ENCODE peak calls at places on chromosomes 5 and 9, in five cellular contexts. One of them, this sample, is unnamed.

GRCh38 chr5:131973089-131973712 is 27.7 kb upstream of the MEIKIN start:
- DNase-seq in HCT116: no peak
- DNase-seq in stomach: no peak
- DNase-seq in spleen: peak
- DNase-seq in endothelial cell of umbilical vein: no peak
- DNase-seq in this sample: no peak

GRCh38 chr9:20684865-20685696 is 1.0 kb downstream of the FOCAD start:
- DNase-seq in HCT116: no peak
- DNase-seq in endothelial cell of umbilical vein: peak
- DNase-seq in spleen: no peak
- DNase-seq in stomach: no peak
- DNase-seq in this sample: no peak

GRCh38 chr9:123883634-123884033 is 46.3 kb downstream of the DENND1A start:
- DNase-seq in HCT116: no peak
- DNase-seq in spleen: no peak
- DNase-seq in stomach: no peak
- DNase-seq in endothelial cell of umbilical vein: no peak
- DNase-seq in this sample: no peak

GRCh38 chr5:151902215-151902614 is 22.4 kb downstream of the GLRA1 start:
- DNase-seq in spleen: no peak
- DNase-seq in stomach: no peak
- DNase-seq in HCT116: no peak
- DNase-seq in endothelial cell of umbilical vein: no peak
- DNase-seq in this sample: no peak

GRCh38 chr9:34982352-34982751 is 7.2 kb upstream of the DNAJB5 start:
- DNase-seq in endothelial cell of umbilical vein: no peak
- DNase-seq in stomach: no peak
- DNase-seq in HCT116: no peak
- DNase-seq in spleen: peak
- DNase-seq in this sample: no peak

GRCh38 chr9:110942522-110942921 is 95.7 kb downstream of the LPAR1 start:
- DNase-seq in stomach: no peak
- DNase-seq in HCT116: no peak
- DNase-seq in spleen: no peak
- DNase-seq in endothelial cell of umbilical vein: no peak
- DNase-seq in this sample: no peak

GRCh38 chr9:129708799-129709198 is 43.4 kb downstream of the PRRX2 start:
- DNase-seq in HCT116: no peak
- DNase-seq in endothelial cell of umbilical vein: no peak
- DNase-seq in stomach: no peak
- DNase-seq in spleen: no peak
- DNase-seq in this sample: no peak

GRCh38 chr5:172705576-172706084 is 64.6 kb downstream of the NEURL1B start:
- DNase-seq in endothelial cell of umbilical vein: no peak
- DNase-seq in spleen: peak
- DNase-seq in stomach: no peak
- DNase-seq in HCT116: no peak
- DNase-seq in this sample: no peak

GRCh38 chr5:147887026-147887627 is 8.6 kb downstream of the SCGB3A2 start:
- DNase-seq in spleen: no peak
- DNase-seq in HCT116: peak
- DNase-seq in stomach: no peak
- DNase-seq in endothelial cell of umbilical vein: peak
- DNase-seq in this sample: peak

GRCh38 chr5:117568622-117569021 is 994.0 kb upstream of the SEMA6A start:
- DNase-seq in endothelial cell of umbilical vein: no peak
- DNase-seq in spleen: no peak
- DNase-seq in HCT116: no peak
- DNase-seq in stomach: no peak
- DNase-seq in this sample: no peak

GRCh38 chr9:137881591-137882505 is 4.3 kb downstream of the CACNA1B start:
- DNase-seq in spleen: no peak
- DNase-seq in HCT116: no peak
- DNase-seq in endothelial cell of umbilical vein: no peak
- DNase-seq in stomach: no peak
- DNase-seq in this sample: no peak

GRCh38 chr9:95025213-95026170 is 292.0 kb downstream of the FANCC start:
- DNase-seq in HCT116: no peak
- DNase-seq in stomach: peak
- DNase-seq in endothelial cell of umbilical vein: peak
- DNase-seq in spleen: no peak
- DNase-seq in this sample: no peak

GRCh38 chr5:172770374-172770674 is 671 bp downstream of the DUSP1 start:
- DNase-seq in spleen: peak
- DNase-seq in stomach: no peak
- DNase-seq in endothelial cell of umbilical vein: no peak
- DNase-seq in HCT116: no peak
- DNase-seq in this sample: no peak

GRCh38 chr9:135413461-135413860 is 66.1 kb upstream of the PPP1R26 start:
- DNase-seq in HCT116: no peak
- DNase-seq in stomach: no peak
- DNase-seq in endothelial cell of umbilical vein: no peak
- DNase-seq in spleen: peak
- DNase-seq in this sample: no peak

GRCh38 chr5:163498886-163499285 is 6.5 kb upstream of the MAT2B start:
- DNase-seq in HCT116: no peak
- DNase-seq in endothelial cell of umbilical vein: no peak
- DNase-seq in spleen: no peak
- DNase-seq in stomach: no peak
- DNase-seq in this sample: no peak

GRCh38 chr9:130287736-130288135 is 22.2 kb downstream of the HMCN2 start:
- DNase-seq in endothelial cell of umbilical vein: no peak
- DNase-seq in HCT116: no peak
- DNase-seq in stomach: no peak
- DNase-seq in spleen: no peak
- DNase-seq in this sample: no peak

GRCh38 chr5:36756848-36757247 is 119.7 kb upstream of the NIPBL start:
- DNase-seq in HCT116: no peak
- DNase-seq in endothelial cell of umbilical vein: no peak
- DNase-seq in stomach: no peak
- DNase-seq in spleen: no peak
- DNase-seq in this sample: no peak

GRCh38 chr9:89893886-89894285 is 289.1 kb downstream of the GADD45G start:
- DNase-seq in HCT116: no peak
- DNase-seq in spleen: no peak
- DNase-seq in endothelial cell of umbilical vein: no peak
- DNase-seq in stomach: no peak
- DNase-seq in this sample: no peak

GRCh38 chr5:98428806-98429205 is 344.7 kb upstream of the RGMB start:
- DNase-seq in stomach: peak
- DNase-seq in endothelial cell of umbilical vein: peak
- DNase-seq in HCT116: no peak
- DNase-seq in spleen: no peak
- DNase-seq in this sample: no peak

DNA sequence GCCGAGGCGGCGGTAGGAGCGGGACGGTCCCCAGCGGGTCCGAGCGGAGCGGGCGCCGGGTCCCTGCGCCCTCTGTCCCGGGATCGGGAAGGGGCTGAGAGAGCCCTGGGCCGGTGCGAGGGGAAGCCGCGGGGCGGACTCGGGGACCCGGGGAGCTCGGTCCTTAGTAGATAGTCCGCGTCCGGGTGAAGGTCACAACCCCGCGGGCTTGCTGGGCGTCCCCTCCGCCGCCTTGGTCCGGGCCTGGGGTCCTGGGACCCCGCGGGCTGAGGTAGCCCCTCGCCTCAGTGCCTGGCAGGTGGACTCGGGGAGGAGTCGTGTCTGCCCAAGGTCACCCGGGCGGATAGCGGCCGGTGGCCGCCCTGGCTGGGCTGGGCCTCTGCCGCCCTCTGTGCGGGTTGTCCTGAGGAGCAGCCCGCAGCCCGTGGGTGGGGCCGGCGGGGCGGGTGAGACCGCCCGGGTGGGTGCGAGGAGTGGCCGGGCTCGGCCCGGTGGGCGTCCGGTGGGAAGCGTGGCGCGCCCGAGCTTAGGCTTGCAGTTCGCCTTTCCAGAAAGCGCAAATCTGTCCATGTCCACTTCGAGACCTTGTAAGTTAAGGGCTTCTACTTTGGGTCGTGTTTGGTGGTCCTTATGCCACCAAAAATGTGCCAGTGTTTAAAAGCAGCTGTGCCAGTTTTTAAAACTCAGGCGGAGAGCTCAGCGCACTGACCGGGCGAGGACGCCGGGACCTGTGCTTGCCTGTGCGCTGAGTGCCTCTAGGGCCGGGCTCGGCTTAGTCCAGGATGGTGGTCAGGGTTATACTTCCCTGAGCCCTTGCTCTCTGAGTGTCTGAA is 553 bp downstream of the SDHA start:
- DNase-seq in HCT116: no peak
- DNase-seq in stomach: peak
- DNase-seq in endothelial cell of umbilical vein: peak
- DNase-seq in spleen: peak
- DNase-seq in this sample: peak
- TF ChIP-seq CTCF in HCT116: no peak
- TF ChIP-seq CTCF in stomach: no peak
- TF ChIP-seq CTCF in endothelial cell of umbilical vein: no peak
- TF ChIP-seq CTCF in spleen: no peak
- TF ChIP-seq CTCF in this sample: no peak

GRCh38 chr5:10201223-10201868 is 48.3 kb downstream of the ATPSCKMT start:
- DNase-seq in HCT116: no peak
- DNase-seq in stomach: no peak
- DNase-seq in endothelial cell of umbilical vein: no peak
- DNase-seq in spleen: no peak
- DNase-seq in this sample: no peak
- TF ChIP-seq CTCF in HCT116: no peak
- TF ChIP-seq CTCF in stomach: no peak
- TF ChIP-seq CTCF in endothelial cell of umbilical vein: peak
- TF ChIP-seq CTCF in spleen: no peak
- TF ChIP-seq CTCF in this sample: peak

DNA sequence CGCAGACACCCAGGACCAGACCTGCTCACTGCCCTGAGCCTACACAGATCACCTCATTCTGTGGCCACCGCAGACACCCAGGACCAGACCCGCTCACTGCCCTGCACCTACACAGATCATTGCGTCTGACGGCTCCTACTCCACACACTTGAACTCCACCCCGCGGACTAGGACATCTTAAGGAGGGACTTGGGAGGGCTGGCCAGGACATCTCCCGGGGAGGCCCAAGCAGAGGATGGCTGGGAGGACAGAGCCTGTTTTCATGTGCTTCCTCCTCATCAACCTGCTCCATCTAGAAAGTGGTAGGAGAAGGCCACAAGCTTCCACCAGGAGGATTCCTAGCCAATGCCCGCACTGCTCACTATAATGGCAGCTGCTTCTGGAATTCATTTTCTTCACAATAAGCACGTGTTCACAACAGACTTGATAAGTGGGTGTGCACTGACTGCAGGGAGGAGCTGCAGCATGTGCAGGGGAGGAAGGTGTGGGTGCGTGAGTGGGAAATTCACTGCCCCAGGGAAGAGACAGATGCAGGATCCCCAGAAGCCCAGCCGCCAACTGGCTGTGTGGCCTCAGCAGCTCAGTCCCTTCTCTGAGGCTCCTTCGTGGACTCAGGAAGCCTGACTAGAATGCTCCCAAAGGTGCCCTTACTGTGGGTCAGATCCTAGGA is 64.8 kb downstream of the AK8 start:
- DNase-seq in HCT116: no peak
- DNase-seq in spleen: no peak
- DNase-seq in stomach: no peak
- DNase-seq in endothelial cell of umbilical vein: no peak
- DNase-seq in this sample: no peak
- TF ChIP-seq CTCF in HCT116: no peak
- TF ChIP-seq CTCF in spleen: no peak
- TF ChIP-seq CTCF in stomach: no peak
- TF ChIP-seq CTCF in endothelial cell of umbilical vein: no peak
- TF ChIP-seq CTCF in this sample: no peak

GRCh38 chr5:156456857-156457256 is 129.9 kb downstream of the SGCD start:
- DNase-seq in HCT116: no peak
- DNase-seq in stomach: no peak
- DNase-seq in endothelial cell of umbilical vein: no peak
- DNase-seq in spleen: no peak
- DNase-seq in this sample: no peak
- TF ChIP-seq CTCF in HCT116: no peak
- TF ChIP-seq CTCF in stomach: no peak
- TF ChIP-seq CTCF in endothelial cell of umbilical vein: no peak
- TF ChIP-seq CTCF in spleen: no peak
- TF ChIP-seq CTCF in this sample: no peak

GRCh38 chr9:19369107-19369506 is 10.9 kb downstream of the RPS6 start:
- DNase-seq in HCT116: no peak
- DNase-seq in stomach: no peak
- DNase-seq in endothelial cell of umbilical vein: no peak
- DNase-seq in spleen: no peak
- DNase-seq in this sample: no peak

GRCh38 chr9:19373527-19373926 is 6.5 kb downstream of the RPS6 start:
- DNase-seq in stomach: no peak
- DNase-seq in endothelial cell of umbilical vein: no peak
- DNase-seq in HCT116: no peak
- DNase-seq in spleen: no peak
- DNase-seq in this sample: no peak

GRCh38 chr9:19375536-19375935 is 4.5 kb downstream of the RPS6 start:
- DNase-seq in HCT116: no peak
- DNase-seq in spleen: no peak
- DNase-seq in endothelial cell of umbilical vein: peak
- DNase-seq in stomach: no peak
- DNase-seq in this sample: no peak

GRCh38 chr9:19372576-19372975 is 7.5 kb downstream of the RPS6 start:
- DNase-seq in endothelial cell of umbilical vein: no peak
- DNase-seq in stomach: no peak
- DNase-seq in HCT116: no peak
- DNase-seq in spleen: no peak
- DNase-seq in this sample: no peak

DNA sequence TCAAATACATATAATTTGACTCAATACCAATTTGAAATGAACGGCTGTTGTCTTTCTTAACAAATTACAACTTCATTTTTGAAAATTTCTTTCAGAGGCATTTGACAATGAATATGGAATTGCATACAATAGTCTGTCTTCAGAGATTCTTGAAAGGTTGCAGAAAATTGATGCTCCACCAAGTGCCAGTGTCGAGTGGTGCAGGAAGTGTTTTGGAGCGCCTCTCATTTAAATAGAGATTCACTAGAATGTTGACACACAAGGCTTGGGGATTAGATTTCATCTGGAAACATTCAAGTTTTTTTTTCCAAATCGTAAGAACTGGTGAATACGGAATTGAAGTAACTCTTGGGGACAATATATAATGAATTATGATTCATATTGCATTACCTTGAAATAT is 8.1 kb downstream of the RPS6 start:
- DNase-seq in HCT116: no peak
- DNase-seq in stomach: no peak
- DNase-seq in spleen: no peak
- DNase-seq in endothelial cell of umbilical vein: no peak
- DNase-seq in this sample: peak
- TF ChIP-seq CTCF in HCT116: no peak
- TF ChIP-seq CTCF in stomach: no peak
- TF ChIP-seq CTCF in spleen: no peak
- TF ChIP-seq CTCF in endothelial cell of umbilical vein: no peak
- TF ChIP-seq CTCF in this sample: no peak

GRCh38 chr5:77828445-77828844 is 52.3 kb upstream of the TBCA start:
- DNase-seq in stomach: no peak
- DNase-seq in endothelial cell of umbilical vein: no peak
- DNase-seq in spleen: no peak
- DNase-seq in HCT116: no peak
- DNase-seq in this sample: no peak
- TF ChIP-seq CTCF in stomach: no peak
- TF ChIP-seq CTCF in endothelial cell of umbilical vein: no peak
- TF ChIP-seq CTCF in spleen: no peak
- TF ChIP-seq CTCF in HCT116: no peak
- TF ChIP-seq CTCF in this sample: no peak